ENCODE peak calls at places on chromosomes 1 and 21, in ten cellular contexts. One of them, this sample, is unnamed.

GRCh38 chr1:23862640-23863039 is 5.5 kb downstream of the FUCA1 start:
- DNase-seq in hepatocyte: no peak
- DNase-seq in fibroblast of lung: no peak
- DNase-seq in HCT116: no peak
- DNase-seq in IMR-90: no peak
- DNase-seq in SK-N-SH: no peak
- DNase-seq in GM23248: no peak
- DNase-seq in neuronal stem cell: no peak
- DNase-seq in mammary epithelial cell: no peak
- DNase-seq in neural progenitor cell: no peak
- DNase-seq in this sample: no peak

GRCh38 chr1:26848947-26849774 is 13.8 kb upstream of the SFN start:
- DNase-seq in SK-N-SH: no peak
- DNase-seq in fibroblast of lung: peak; percentile 89
- DNase-seq in IMR-90: peak; percentile 90
- DNase-seq in hepatocyte: peak; percentile 68
- DNase-seq in GM23248: peak; percentile 98
- DNase-seq in HCT116: peak; percentile 79
- DNase-seq in mammary epithelial cell: peak; percentile 100
- DNase-seq in neural progenitor cell: no peak
- DNase-seq in neuronal stem cell: no peak
- DNase-seq in this sample: no peak

GRCh38 chr1:228989992-228990827 is 254.9 kb downstream of the RHOU start:
- DNase-seq in mammary epithelial cell: no peak
- DNase-seq in hepatocyte: peak; percentile 26
- DNase-seq in neuronal stem cell: no peak
- DNase-seq in HCT116: no peak
- DNase-seq in SK-N-SH: peak; percentile 46
- DNase-seq in GM23248: no peak
- DNase-seq in fibroblast of lung: no peak
- DNase-seq in IMR-90: no peak
- DNase-seq in neural progenitor cell: no peak
- DNase-seq in this sample: no peak

GRCh38 chr21:10418649-10419048 is 102.7 kb upstream of the TPTE start:
- DNase-seq in mammary epithelial cell: no peak
- DNase-seq in neuronal stem cell: no peak
- DNase-seq in SK-N-SH: no peak
- DNase-seq in neural progenitor cell: no peak
- DNase-seq in HCT116: no peak
- DNase-seq in hepatocyte: no peak
- DNase-seq in IMR-90: no peak
- DNase-seq in fibroblast of lung: no peak
- DNase-seq in GM23248: no peak
- DNase-seq in this sample: no peak

GRCh38 chr1:102019530-102019929 is 22.8 kb upstream of the OLFM3 start:
- DNase-seq in neural progenitor cell: no peak
- DNase-seq in IMR-90: no peak
- DNase-seq in neuronal stem cell: no peak
- DNase-seq in HCT116: no peak
- DNase-seq in GM23248: no peak
- DNase-seq in SK-N-SH: no peak
- DNase-seq in hepatocyte: no peak
- DNase-seq in fibroblast of lung: no peak
- DNase-seq in mammary epithelial cell: no peak
- DNase-seq in this sample: no peak

GRCh38 chr1:63845346-63845745 is 71.5 kb downstream of the ROR1 start:
- DNase-seq in fibroblast of lung: no peak
- DNase-seq in SK-N-SH: no peak
- DNase-seq in mammary epithelial cell: no peak
- DNase-seq in neuronal stem cell: no peak
- DNase-seq in hepatocyte: no peak
- DNase-seq in IMR-90: no peak
- DNase-seq in neural progenitor cell: no peak
- DNase-seq in HCT116: no peak
- DNase-seq in GM23248: peak; percentile 11
- DNase-seq in this sample: no peak

GRCh38 chr1:205505791-205506190 is 1.3 kb downstream of the CDK18 start:
- DNase-seq in mammary epithelial cell: peak; percentile 70
- DNase-seq in hepatocyte: peak; percentile 52
- DNase-seq in fibroblast of lung: peak; percentile 29
- DNase-seq in neural progenitor cell: no peak
- DNase-seq in GM23248: peak; percentile 47
- DNase-seq in HCT116: no peak
- DNase-seq in SK-N-SH: no peak
- DNase-seq in neuronal stem cell: no peak
- DNase-seq in IMR-90: no peak
- DNase-seq in this sample: no peak

GRCh38 chr1:109167114-109167513 is 46.6 kb upstream of the SARS1 start:
- DNase-seq in SK-N-SH: no peak
- DNase-seq in mammary epithelial cell: no peak
- DNase-seq in GM23248: no peak
- DNase-seq in neuronal stem cell: no peak
- DNase-seq in IMR-90: no peak
- DNase-seq in HCT116: no peak
- DNase-seq in fibroblast of lung: peak; percentile 59
- DNase-seq in hepatocyte: no peak
- DNase-seq in neural progenitor cell: no peak
- DNase-seq in this sample: peak; percentile 74

GRCh38 chr1:204014336-204014735 is 58.6 kb upstream of the SOX13 start:
- DNase-seq in SK-N-SH: no peak
- DNase-seq in GM23248: no peak
- DNase-seq in neural progenitor cell: no peak
- DNase-seq in HCT116: no peak
- DNase-seq in fibroblast of lung: no peak
- DNase-seq in mammary epithelial cell: no peak
- DNase-seq in IMR-90: no peak
- DNase-seq in neuronal stem cell: no peak
- DNase-seq in hepatocyte: no peak
- DNase-seq in this sample: no peak

DNA sequence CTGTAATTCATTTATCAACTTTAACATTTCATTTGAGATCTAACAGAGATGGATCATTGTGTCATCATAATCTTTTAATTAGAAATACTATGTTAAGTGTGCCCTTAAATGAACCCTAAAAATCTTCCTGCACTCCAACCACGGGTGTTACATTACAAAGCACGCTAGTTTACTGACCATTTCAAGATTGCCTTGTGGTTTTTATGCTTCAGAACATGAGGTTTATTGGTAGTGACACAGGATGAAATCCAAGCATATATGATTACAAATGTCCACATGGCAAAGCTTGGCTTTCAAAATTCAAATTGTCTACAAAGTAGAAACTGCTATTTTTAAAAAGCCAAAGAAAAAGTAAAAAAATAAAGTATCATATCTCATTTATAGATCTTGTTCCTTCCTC is 190.4 kb upstream of the USP25 start:
- DNase-seq in neural progenitor cell: no peak
- DNase-seq in mammary epithelial cell: no peak
- DNase-seq in SK-N-SH: no peak
- DNase-seq in GM23248: no peak
- DNase-seq in HCT116: no peak
- DNase-seq in IMR-90: no peak
- DNase-seq in hepatocyte: no peak
- DNase-seq in neuronal stem cell: no peak
- DNase-seq in fibroblast of lung: no peak
- DNase-seq in this sample: no peak
- H2AFZ ChIP-seq in neural progenitor cell: no peak overlapping the region
- H2AFZ ChIP-seq in mammary epithelial cell: no peak overlapping the region
- H2AFZ ChIP-seq in SK-N-SH: no peak overlapping the region
- H2AFZ ChIP-seq in GM23248: no peak overlapping the region
- H2AFZ ChIP-seq in HCT116: no peak overlapping the region
- H2AFZ ChIP-seq in IMR-90: no peak overlapping the region
- H2AFZ ChIP-seq in hepatocyte: no peak overlapping the region
- H2AFZ ChIP-seq in neuronal stem cell: no peak overlapping the region
- H2AFZ ChIP-seq in fibroblast of lung: no peak overlapping the region
- H2AFZ ChIP-seq in this sample: no peak overlapping the region

DNA sequence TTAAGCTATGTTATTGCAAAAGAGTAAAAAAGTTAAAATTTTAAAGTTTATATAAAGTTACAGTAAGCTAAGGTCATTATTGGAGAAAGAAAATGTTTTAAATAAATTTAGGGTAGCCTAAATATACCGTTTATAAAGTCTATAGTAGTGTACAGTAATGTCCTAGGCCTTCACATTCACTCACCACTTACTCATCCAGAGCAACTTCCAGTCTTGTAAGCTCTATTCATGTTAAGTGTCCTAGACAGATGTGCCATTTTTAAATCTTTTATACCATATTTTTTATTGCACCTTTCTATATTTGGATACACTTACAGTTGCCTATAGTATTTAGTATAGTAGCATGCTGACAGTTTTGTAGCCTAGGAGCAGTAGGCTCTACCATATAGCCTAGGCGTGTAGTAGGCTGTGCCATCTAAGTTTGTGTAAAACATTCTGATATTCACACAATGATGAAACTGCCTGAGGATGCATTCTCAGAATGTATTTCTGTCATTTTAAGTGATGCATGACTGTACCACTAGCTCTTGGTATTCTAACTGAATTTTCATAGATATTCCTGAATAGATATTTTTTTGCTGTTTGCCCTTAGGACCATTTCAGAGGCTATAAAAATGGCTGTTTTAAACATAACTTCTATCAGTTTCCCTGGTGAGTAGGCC is 26.8 kb downstream of the PPP2R5A start:
- DNase-seq in neuronal stem cell: no peak
- DNase-seq in GM23248: peak; percentile 73
- DNase-seq in IMR-90: peak; percentile 69
- DNase-seq in SK-N-SH: no peak
- DNase-seq in mammary epithelial cell: peak; percentile 16
- DNase-seq in HCT116: no peak
- DNase-seq in fibroblast of lung: peak; percentile 46
- DNase-seq in hepatocyte: no peak
- DNase-seq in neural progenitor cell: no peak
- DNase-seq in this sample: no peak
- H2AFZ ChIP-seq in neuronal stem cell: no peak overlapping the region
- H2AFZ ChIP-seq in GM23248: no peak overlapping the region
- H2AFZ ChIP-seq in IMR-90: no peak overlapping the region
- H2AFZ ChIP-seq in SK-N-SH: no peak overlapping the region
- H2AFZ ChIP-seq in mammary epithelial cell: no peak overlapping the region
- H2AFZ ChIP-seq in HCT116: no peak overlapping the region
- H2AFZ ChIP-seq in fibroblast of lung: no peak overlapping the region
- H2AFZ ChIP-seq in hepatocyte: no peak overlapping the region
- H2AFZ ChIP-seq in neural progenitor cell: no peak overlapping the region
- H2AFZ ChIP-seq in this sample: no peak overlapping the region

DNA sequence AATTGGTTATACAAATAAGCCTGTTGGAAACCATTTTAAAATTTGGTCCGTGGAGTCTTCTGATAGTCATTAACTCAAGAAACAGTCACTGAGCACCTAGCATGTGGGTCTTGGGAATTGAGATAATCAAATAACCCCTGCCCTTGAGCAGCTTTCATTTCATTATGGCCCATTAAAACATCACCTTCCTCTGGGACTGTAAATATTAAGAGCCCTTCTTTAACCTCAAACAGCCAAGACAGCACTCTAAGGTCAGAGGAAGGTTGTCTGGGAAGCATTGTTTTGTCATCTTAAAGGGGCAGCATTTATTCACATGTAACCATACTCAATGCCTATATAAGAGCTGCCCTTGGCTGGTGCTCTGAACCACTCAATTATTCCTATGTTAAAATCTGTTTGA is 610.3 kb upstream of the USP24 start:
- DNase-seq in neuronal stem cell: no peak
- DNase-seq in fibroblast of lung: no peak
- DNase-seq in mammary epithelial cell: no peak
- DNase-seq in neural progenitor cell: no peak
- DNase-seq in hepatocyte: no peak
- DNase-seq in SK-N-SH: no peak
- DNase-seq in GM23248: no peak
- DNase-seq in HCT116: no peak
- DNase-seq in IMR-90: no peak
- DNase-seq in this sample: no peak
- H2AFZ ChIP-seq in neuronal stem cell: no peak overlapping the region
- H2AFZ ChIP-seq in fibroblast of lung: no peak overlapping the region
- H2AFZ ChIP-seq in mammary epithelial cell: no peak overlapping the region
- H2AFZ ChIP-seq in neural progenitor cell: no peak overlapping the region
- H2AFZ ChIP-seq in hepatocyte: no peak overlapping the region
- H2AFZ ChIP-seq in SK-N-SH: no peak overlapping the region
- H2AFZ ChIP-seq in GM23248: no peak overlapping the region
- H2AFZ ChIP-seq in HCT116: no peak overlapping the region
- H2AFZ ChIP-seq in IMR-90: no peak overlapping the region
- H2AFZ ChIP-seq in this sample: no peak overlapping the region

DNA sequence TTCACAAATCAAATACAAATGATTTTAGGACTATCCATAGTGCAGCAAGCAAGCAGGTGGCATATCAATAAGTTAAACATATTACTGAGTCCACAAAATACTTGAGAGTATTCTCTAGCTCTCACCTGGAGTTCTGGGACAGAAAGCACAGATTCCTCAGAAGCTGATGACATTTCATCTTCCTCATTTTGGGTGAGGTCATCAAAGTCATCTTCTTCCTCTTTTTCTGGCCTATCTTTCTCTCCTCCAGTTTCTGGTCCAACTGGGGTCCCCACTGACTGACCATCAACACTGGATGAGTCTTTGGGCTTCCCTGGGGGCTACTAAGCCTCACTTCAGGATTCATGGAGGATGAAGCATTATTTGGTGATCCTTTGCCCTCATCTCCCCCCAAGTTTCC is 38.9 kb downstream of the YY1AP1 start:
- DNase-seq in neural progenitor cell: no peak
- DNase-seq in hepatocyte: no peak
- DNase-seq in GM23248: no peak
- DNase-seq in neuronal stem cell: no peak
- DNase-seq in mammary epithelial cell: no peak
- DNase-seq in SK-N-SH: no peak
- DNase-seq in HCT116: no peak
- DNase-seq in fibroblast of lung: no peak
- DNase-seq in IMR-90: no peak
- DNase-seq in this sample: no peak
- H2AFZ ChIP-seq in neural progenitor cell: no peak overlapping the region
- H2AFZ ChIP-seq in hepatocyte: no peak overlapping the region
- H2AFZ ChIP-seq in GM23248: no peak overlapping the region
- H2AFZ ChIP-seq in neuronal stem cell: no peak overlapping the region
- H2AFZ ChIP-seq in mammary epithelial cell: no peak overlapping the region
- H2AFZ ChIP-seq in SK-N-SH: no peak overlapping the region
- H2AFZ ChIP-seq in HCT116: no peak overlapping the region
- H2AFZ ChIP-seq in fibroblast of lung: no peak overlapping the region
- H2AFZ ChIP-seq in IMR-90: no peak overlapping the region
- H2AFZ ChIP-seq in this sample: no peak overlapping the region